ENCODE peak calls at places on chromosomes 3 and 15, in five cellular contexts. One of them, this sample, is unnamed.

GRCh38 chr3:157755254-157755653 is 252.0 kb upstream of the VEPH1 start:
- DNase-seq in left ventricle myocardium inferior: no peak
- DNase-seq in SK-N-SH: no peak
- DNase-seq in aorta: no peak
- DNase-seq in naive thymus-derived CD4-positive, alpha-beta T cell: no peak
- DNase-seq in this sample: no peak

GRCh38 chr3:178847170-178847569 is 224.4 kb downstream of the ZMAT3 start:
- DNase-seq in left ventricle myocardium inferior: no peak
- DNase-seq in SK-N-SH: no peak
- DNase-seq in aorta: no peak
- DNase-seq in naive thymus-derived CD4-positive, alpha-beta T cell: no peak
- DNase-seq in this sample: no peak

GRCh38 chr3:16304065-16305010 is 39.3 kb downstream of the OXNAD1 start:
- DNase-seq in left ventricle myocardium inferior: no peak
- DNase-seq in SK-N-SH: no peak
- DNase-seq in aorta: no peak
- DNase-seq in naive thymus-derived CD4-positive, alpha-beta T cell: no peak
- DNase-seq in this sample: no peak

GRCh38 chr3:149717391-149718056 is 34.8 kb downstream of the COMMD2 start:
- DNase-seq in left ventricle myocardium inferior: no peak
- DNase-seq in SK-N-SH: peak
- DNase-seq in aorta: peak
- DNase-seq in naive thymus-derived CD4-positive, alpha-beta T cell: peak
- DNase-seq in this sample: peak

GRCh38 chr15:74364936-74365618 is 2.4 kb downstream of the CYP11A1 start:
- DNase-seq in left ventricle myocardium inferior: no peak
- DNase-seq in SK-N-SH: no peak
- DNase-seq in aorta: no peak
- DNase-seq in naive thymus-derived CD4-positive, alpha-beta T cell: no peak
- DNase-seq in this sample: no peak

GRCh38 chr3:114290911-114291901 is 2.6 kb upstream of the TIGIT start:
- DNase-seq in left ventricle myocardium inferior: peak
- DNase-seq in SK-N-SH: peak
- DNase-seq in aorta: peak
- DNase-seq in naive thymus-derived CD4-positive, alpha-beta T cell: peak
- DNase-seq in this sample: peak

GRCh38 chr15:26628879-26629529 is 143.9 kb downstream of the GABRB3 start:
- DNase-seq in left ventricle myocardium inferior: peak
- DNase-seq in SK-N-SH: no peak
- DNase-seq in aorta: peak
- DNase-seq in naive thymus-derived CD4-positive, alpha-beta T cell: peak
- DNase-seq in this sample: no peak

GRCh38 chr15:33132722-33133345 is 61.7 kb downstream of the FMN1 start:
- DNase-seq in left ventricle myocardium inferior: no peak
- DNase-seq in SK-N-SH: peak
- DNase-seq in aorta: no peak
- DNase-seq in naive thymus-derived CD4-positive, alpha-beta T cell: no peak
- DNase-seq in this sample: peak

GRCh38 chr15:64247535-64247905 is 84.7 kb upstream of the PPIB start:
- DNase-seq in left ventricle myocardium inferior: no peak
- DNase-seq in SK-N-SH: no peak
- DNase-seq in aorta: no peak
- DNase-seq in naive thymus-derived CD4-positive, alpha-beta T cell: no peak
- DNase-seq in this sample: no peak

GRCh38 chr3:4953119-4953518 is 26.1 kb upstream of the BHLHE40 start:
- DNase-seq in left ventricle myocardium inferior: no peak
- DNase-seq in SK-N-SH: no peak
- DNase-seq in aorta: no peak
- DNase-seq in naive thymus-derived CD4-positive, alpha-beta T cell: no peak
- DNase-seq in this sample: no peak

GRCh38 chr3:195001961-195002861 is 268.7 kb downstream of the XXYLT1 start:
- DNase-seq in left ventricle myocardium inferior: peak
- DNase-seq in SK-N-SH: peak
- DNase-seq in aorta: no peak
- DNase-seq in naive thymus-derived CD4-positive, alpha-beta T cell: peak
- DNase-seq in this sample: peak

GRCh38 chr15:89556413-89557262 is 18.6 kb upstream of the TICRR start:
- DNase-seq in left ventricle myocardium inferior: no peak
- DNase-seq in SK-N-SH: peak
- DNase-seq in aorta: no peak
- DNase-seq in naive thymus-derived CD4-positive, alpha-beta T cell: peak
- DNase-seq in this sample: peak

GRCh38 chr3:191681198-191681597 is 220.2 kb downstream of the PYDC2 start:
- DNase-seq in left ventricle myocardium inferior: no peak
- DNase-seq in SK-N-SH: no peak
- DNase-seq in aorta: no peak
- DNase-seq in naive thymus-derived CD4-positive, alpha-beta T cell: no peak
- DNase-seq in this sample: no peak

GRCh38 chr3:128504957-128505730 is 12.1 kb upstream of the GATA2 start:
- DNase-seq in left ventricle myocardium inferior: no peak
- DNase-seq in SK-N-SH: no peak
- DNase-seq in aorta: no peak
- DNase-seq in naive thymus-derived CD4-positive, alpha-beta T cell: no peak
- DNase-seq in this sample: no peak

GRCh38 chr3:186772281-186772885 is 11.0 kb upstream of the EIF4A2 start:
- DNase-seq in left ventricle myocardium inferior: no peak
- DNase-seq in SK-N-SH: peak
- DNase-seq in aorta: no peak
- DNase-seq in naive thymus-derived CD4-positive, alpha-beta T cell: peak
- DNase-seq in this sample: no peak

GRCh38 chr15:78207110-78207458 is 27.3 kb downstream of the ACSBG1 start:
- DNase-seq in left ventricle myocardium inferior: no peak
- DNase-seq in SK-N-SH: no peak
- DNase-seq in aorta: no peak
- DNase-seq in naive thymus-derived CD4-positive, alpha-beta T cell: no peak
- DNase-seq in this sample: no peak

GRCh38 chr3:156563900-156564682 is 9.2 kb upstream of the SSR3 start:
- DNase-seq in left ventricle myocardium inferior: no peak
- DNase-seq in SK-N-SH: no peak
- DNase-seq in aorta: no peak
- DNase-seq in naive thymus-derived CD4-positive, alpha-beta T cell: no peak
- DNase-seq in this sample: no peak

GRCh38 chr3:111277226-111277625 is 205.6 kb downstream of the NECTIN3 start:
- DNase-seq in left ventricle myocardium inferior: no peak
- DNase-seq in SK-N-SH: no peak
- DNase-seq in aorta: no peak
- DNase-seq in naive thymus-derived CD4-positive, alpha-beta T cell: no peak
- DNase-seq in this sample: no peak

GRCh38 chr3:141659821-141660597 is 78.1 kb upstream of the RNF7 start:
- DNase-seq in left ventricle myocardium inferior: peak
- DNase-seq in SK-N-SH: peak
- DNase-seq in aorta: peak
- DNase-seq in naive thymus-derived CD4-positive, alpha-beta T cell: no peak
- DNase-seq in this sample: no peak

GRCh38 chr3:123877466-123877865 is 6.7 kb downstream of the MYLK start:
- DNase-seq in left ventricle myocardium inferior: no peak
- DNase-seq in SK-N-SH: no peak
- DNase-seq in aorta: no peak
- DNase-seq in naive thymus-derived CD4-positive, alpha-beta T cell: no peak
- DNase-seq in this sample: no peak

GRCh38 chr3:62164746-62165145 is 208.6 kb downstream of the FEZF2 start:
- DNase-seq in left ventricle myocardium inferior: no peak
- DNase-seq in SK-N-SH: no peak
- DNase-seq in aorta: no peak
- DNase-seq in naive thymus-derived CD4-positive, alpha-beta T cell: no peak
- DNase-seq in this sample: no peak

GRCh38 chr3:179811321-179812095 is 158.7 kb downstream of the USP13 start:
- DNase-seq in left ventricle myocardium inferior: no peak
- DNase-seq in SK-N-SH: peak
- DNase-seq in aorta: no peak
- DNase-seq in naive thymus-derived CD4-positive, alpha-beta T cell: no peak
- DNase-seq in this sample: peak

GRCh38 chr15:73022156-73022555 is 30.1 kb upstream of the NEO1 start:
- DNase-seq in left ventricle myocardium inferior: no peak
- DNase-seq in SK-N-SH: no peak
- DNase-seq in aorta: no peak
- DNase-seq in naive thymus-derived CD4-positive, alpha-beta T cell: no peak
- DNase-seq in this sample: no peak

GRCh38 chr3:169556909-169557308 is 106.6 kb downstream of the MECOM start:
- DNase-seq in left ventricle myocardium inferior: no peak
- DNase-seq in SK-N-SH: no peak
- DNase-seq in aorta: no peak
- DNase-seq in naive thymus-derived CD4-positive, alpha-beta T cell: no peak
- DNase-seq in this sample: no peak

GRCh38 chr3:72227536-72228070 is 442.7 kb upstream of the PROK2 start:
- DNase-seq in left ventricle myocardium inferior: no peak
- DNase-seq in SK-N-SH: no peak
- DNase-seq in aorta: no peak
- DNase-seq in naive thymus-derived CD4-positive, alpha-beta T cell: no peak
- DNase-seq in this sample: no peak

GRCh38 chr3:148318240-148318639 is 379.5 kb upstream of the AGTR1 start:
- DNase-seq in left ventricle myocardium inferior: no peak
- DNase-seq in SK-N-SH: no peak
- DNase-seq in aorta: no peak
- DNase-seq in naive thymus-derived CD4-positive, alpha-beta T cell: no peak
- DNase-seq in this sample: no peak

DNA sequence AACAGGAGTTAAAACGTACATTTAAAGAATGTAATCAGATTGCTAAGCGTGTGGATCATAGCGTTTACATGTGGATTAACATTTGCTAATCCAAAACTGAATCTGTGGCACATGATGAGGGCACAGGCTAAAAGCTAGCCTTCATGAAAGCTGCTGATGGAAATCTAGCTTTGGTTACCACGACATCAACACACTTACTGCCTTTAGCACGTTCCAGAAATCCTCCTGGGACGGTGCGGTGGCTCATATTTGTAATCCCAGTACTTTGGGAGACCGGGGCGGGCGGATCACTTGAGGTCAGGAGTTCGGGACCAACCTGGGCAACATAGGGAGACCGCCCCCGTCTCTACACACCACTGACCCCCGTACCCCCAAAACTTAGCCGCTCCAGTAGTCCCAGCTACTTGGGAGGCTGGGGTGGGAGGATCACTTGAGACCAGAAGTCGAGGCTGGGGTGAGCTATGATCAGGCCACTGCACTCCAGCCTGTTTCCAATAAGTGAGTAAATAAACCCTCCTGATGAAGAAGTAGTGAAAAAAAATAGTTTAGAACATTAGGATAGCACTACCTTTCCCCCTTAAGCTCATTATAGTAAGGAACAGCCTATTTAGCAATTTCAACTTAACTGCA is 1.2 kb upstream of the PRTG start:
- DNase-seq in left ventricle myocardium inferior: no peak
- DNase-seq in SK-N-SH: peak
- DNase-seq in aorta: no peak
- DNase-seq in naive thymus-derived CD4-positive, alpha-beta T cell: no peak
- DNase-seq in this sample: no peak
- H3K4me3 ChIP-seq in left ventricle myocardium inferior: peak
- H3K4me3 ChIP-seq in SK-N-SH: peak
- H3K4me3 ChIP-seq in aorta: no peak
- H3K4me3 ChIP-seq in naive thymus-derived CD4-positive, alpha-beta T cell: no peak
- H3K4me3 ChIP-seq in this sample: no peak

DNA sequence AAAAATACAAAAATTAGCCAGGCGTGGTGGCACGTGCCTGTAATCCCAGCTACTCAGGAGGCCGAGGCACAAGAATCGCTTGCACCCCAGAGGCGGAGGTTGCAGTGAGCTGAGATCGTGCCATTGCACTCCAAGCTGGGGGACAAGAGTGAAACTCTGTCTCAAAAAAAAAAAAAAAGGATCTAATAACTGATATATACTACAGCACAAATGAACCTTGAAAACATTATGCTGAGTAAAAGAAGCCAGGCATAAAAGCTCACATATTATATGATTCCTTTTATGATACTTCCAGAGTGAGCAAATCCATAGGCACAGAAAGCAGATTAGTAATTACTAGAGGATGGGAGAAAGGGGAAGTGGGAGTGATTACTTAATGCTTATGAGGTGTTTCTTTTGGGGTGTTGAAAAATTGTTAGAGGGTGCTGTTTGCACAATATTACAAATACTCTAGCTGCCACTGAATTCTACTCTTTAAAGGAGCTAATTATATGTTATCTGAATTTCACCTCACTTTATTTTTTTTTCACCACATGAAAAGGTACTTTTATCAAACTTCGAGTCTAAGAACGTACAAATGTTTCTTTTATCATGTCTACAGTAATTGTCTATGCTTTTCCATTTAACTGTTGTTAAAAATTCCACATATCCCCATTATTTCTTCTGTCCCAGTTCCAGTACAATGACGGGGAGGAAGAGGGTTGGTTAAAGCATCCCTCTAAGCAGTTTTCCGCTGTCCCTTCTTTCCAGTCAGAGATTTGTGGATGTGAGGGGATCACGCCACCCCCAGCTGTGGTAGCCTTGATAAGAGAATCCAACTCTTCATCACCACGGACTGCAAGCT is 77.7 kb upstream of the FAM174B start:
- DNase-seq in left ventricle myocardium inferior: no peak
- DNase-seq in SK-N-SH: no peak
- DNase-seq in aorta: no peak
- DNase-seq in naive thymus-derived CD4-positive, alpha-beta T cell: no peak
- DNase-seq in this sample: no peak
- H3K4me3 ChIP-seq in left ventricle myocardium inferior: peak
- H3K4me3 ChIP-seq in SK-N-SH: peak
- H3K4me3 ChIP-seq in aorta: no peak
- H3K4me3 ChIP-seq in naive thymus-derived CD4-positive, alpha-beta T cell: peak
- H3K4me3 ChIP-seq in this sample: no peak

DNA sequence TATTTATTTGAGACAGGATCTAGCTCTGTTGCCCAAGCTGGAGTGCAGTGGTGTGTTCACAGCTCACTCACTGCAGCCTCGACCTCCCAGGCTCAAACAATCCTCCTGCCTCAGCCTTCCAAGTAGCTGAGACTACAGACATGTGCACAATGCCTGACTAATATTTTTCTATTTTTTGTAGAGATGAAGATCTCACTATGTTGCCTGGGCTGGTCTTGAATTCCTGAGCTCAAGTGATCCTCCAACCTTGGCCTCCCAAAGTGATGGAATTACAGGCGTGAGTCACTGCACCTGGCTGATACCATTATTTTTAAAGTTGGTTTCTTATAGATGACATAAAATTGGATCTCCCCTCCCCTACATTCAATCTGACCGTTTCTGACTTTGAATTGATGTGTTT is 139.5 kb upstream of the RGMA start:
- DNase-seq in left ventricle myocardium inferior: no peak
- DNase-seq in SK-N-SH: no peak
- DNase-seq in aorta: no peak
- DNase-seq in naive thymus-derived CD4-positive, alpha-beta T cell: no peak
- DNase-seq in this sample: no peak
- H3K4me3 ChIP-seq in left ventricle myocardium inferior: no peak
- H3K4me3 ChIP-seq in SK-N-SH: no peak
- H3K4me3 ChIP-seq in aorta: no peak
- H3K4me3 ChIP-seq in naive thymus-derived CD4-positive, alpha-beta T cell: no peak
- H3K4me3 ChIP-seq in this sample: no peak

DNA sequence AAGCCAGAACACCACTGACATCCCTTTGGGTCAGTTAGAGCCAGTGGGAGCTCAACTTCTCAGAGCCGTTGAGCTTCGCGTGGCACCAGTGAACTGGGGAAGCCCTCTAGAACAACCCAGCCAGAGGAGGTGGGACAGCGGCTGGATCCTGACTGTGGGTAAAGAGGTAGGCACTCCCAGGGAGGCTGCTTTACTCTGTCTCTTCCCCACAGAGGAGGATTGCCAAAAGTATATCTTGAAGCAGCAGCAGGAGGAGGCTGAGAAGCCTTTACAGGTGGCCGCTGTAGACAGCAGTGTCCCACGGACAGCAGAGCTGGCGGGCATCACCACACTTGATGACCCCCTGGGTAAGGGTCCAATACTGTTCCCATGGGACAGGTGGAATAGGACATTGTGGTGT is 1.2 kb downstream of the MYD88 start:
- DNase-seq in left ventricle myocardium inferior: no peak
- DNase-seq in SK-N-SH: no peak
- DNase-seq in aorta: no peak
- DNase-seq in naive thymus-derived CD4-positive, alpha-beta T cell: no peak
- DNase-seq in this sample: no peak
- H3K4me3 ChIP-seq in left ventricle myocardium inferior: peak
- H3K4me3 ChIP-seq in SK-N-SH: peak
- H3K4me3 ChIP-seq in aorta: no peak
- H3K4me3 ChIP-seq in naive thymus-derived CD4-positive, alpha-beta T cell: peak
- H3K4me3 ChIP-seq in this sample: peak

GRCh38 chr15:51191072-51191665 is 96.5 kb upstream of the TNFAIP8L3 start:
- DNase-seq in left ventricle myocardium inferior: no peak
- DNase-seq in SK-N-SH: no peak
- DNase-seq in aorta: no peak
- DNase-seq in naive thymus-derived CD4-positive, alpha-beta T cell: no peak
- DNase-seq in this sample: no peak
- H3K4me3 ChIP-seq in left ventricle myocardium inferior: no peak
- H3K4me3 ChIP-seq in SK-N-SH: no peak
- H3K4me3 ChIP-seq in aorta: no peak
- H3K4me3 ChIP-seq in naive thymus-derived CD4-positive, alpha-beta T cell: no peak
- H3K4me3 ChIP-seq in this sample: no peak